ENCODE peak calls at places on chromosomes 12 and 14, in five cellular contexts. A, D, U, Z and L are unnamed samples.

GRCh38 chr14:53109028-53109687 is 44.0 kb downstream of the DDHD1 start:
- DNase-seq in A (peak), D (no peak), U (no peak), Z (no peak), L (no peak)

GRCh38 chr12:5014269-5014668 is 29.4 kb upstream of the KCNA5 start:
- DNase-seq in A (no peak), D (no peak), U (no peak), Z (peak), L (no peak)

GRCh38 chr12:74488134-74488533 is 49.5 kb upstream of the ATXN7L3B start:
- DNase-seq in A (no peak), D (no peak), U (no peak), Z (no peak), L (no peak)

GRCh38 chr12:93387780-93388179 is 10.1 kb downstream of the NUDT4 start:
- DNase-seq in A (peak), D (no peak), U (no peak), Z (peak), L (peak)

GRCh38 chr12:130335517-130336392 is 1.9 kb upstream of the PIWIL1 start:
- DNase-seq in A (peak), D (no peak), U (no peak), Z (peak), L (peak)

GRCh38 chr12:72075891-72076557 is 137.4 kb downstream of the TPH2 start:
- DNase-seq in A (no peak), D (no peak), U (no peak), Z (no peak), L (no peak)

GRCh38 chr12:121364657-121365265 is 12.6 kb upstream of the ANAPC5 start:
- DNase-seq in A (no peak), D (no peak), U (no peak), Z (no peak), L (no peak)

GRCh38 chr12:49643961-49644619 is 20.7 kb downstream of the PRPF40B start:
- DNase-seq in A (no peak), D (no peak), U (no peak), Z (no peak), L (no peak)

GRCh38 chr14:41668346-41668745 is 61.7 kb downstream of the LRFN5 start:
- DNase-seq in A (no peak), D (no peak), U (no peak), Z (peak), L (no peak)

GRCh38 chr12:4809013-4809448 is 88.8 kb downstream of the GALNT8 start:
- DNase-seq in A (no peak), D (peak), U (peak), Z (no peak), L (no peak)

GRCh38 chr12:12909228-12909994 is 18.0 kb downstream of the GPRC5A start:
- DNase-seq in A (no peak), D (no peak), U (no peak), Z (no peak), L (no peak)

GRCh38 chr14:75831455-75831854 is 150.3 kb downstream of the TGFB3 start:
- DNase-seq in A (peak), D (no peak), U (no peak), Z (peak), L (no peak)

GRCh38 chr14:106803379-106803778 is 1277.0 kb downstream of the TMEM121 start:
- DNase-seq in A (no peak), D (no peak), U (no peak), Z (no peak), L (no peak)

GRCh38 chr12:105399428-105400081 is 69.1 kb downstream of the C12orf75 start:
- DNase-seq in A (no peak), D (no peak), U (no peak), Z (no peak), L (no peak)

GRCh38 chr12:124588689-124589318 is 21.4 kb upstream of the NCOR2 start:
- DNase-seq in A (peak), D (no peak), U (no peak), Z (peak), L (peak)